ENCODE peak calls at places on chromosomes 12 and 14, in seven cellular contexts. E is K562, F is endothelial cell of umbilical vein, N is upper lobe of left lung, S is HCT116, U is H1, X is GM12891. A is an unnamed sample.

GRCh38 chr12:113938471-113938870 is 27.7 kb downstream of the RBM19 start:
- DNase-seq in E (no peak), F (no peak), N (no peak), S (no peak), U (no peak), X (no peak), A (no peak)

GRCh38 chr14:70036665-70037064 is 152.1 kb downstream of the SLC8A3 start:
- DNase-seq in E (no peak), F (no peak), N (no peak), S (no peak), U (no peak), X (no peak), A (no peak)

GRCh38 chr12:117316336-117316735 is 45.1 kb downstream of the NOS1 start:
- DNase-seq in E (no peak), F (no peak), N (no peak), S (no peak), U (no peak), X (no peak), A (no peak)

GRCh38 chr14:58285132-58285531 is 13.2 kb upstream of the ARID4A start:
- DNase-seq in E (no peak), F (no peak), N (no peak), S (no peak), U (no peak), X (no peak), A (no peak)

GRCh38 chr14:77721437-77721836 is 13.5 kb downstream of the SLIRP start:
- DNase-seq in E (no peak), F (no peak), N (no peak), S (no peak), U (no peak), X (no peak), A (no peak)

GRCh38 chr14:103091041-103091882 is 3.3 kb upstream of the EXOC3L4 start:
- DNase-seq in E (peak), F (no peak), N (peak), S (no peak), U (peak), X (peak), A (peak)

GRCh38 chr12:109131522-109132050 is 15.2 kb downstream of the ACACB start:
- DNase-seq in E (no peak), F (no peak), N (no peak), S (no peak), U (no peak), X (no peak), A (no peak)

GRCh38 chr14:105379946-105380345 is 18.4 kb upstream of the TEX22 start:
- DNase-seq in E (no peak), F (no peak), N (no peak), S (no peak), U (no peak), X (no peak), A (no peak)

GRCh38 chr12:122023339-122024131 is 1.9 kb downstream of the BCL7A start:
- DNase-seq in E (peak), F (peak), N (peak), S (peak), U (peak), X (no peak), A (peak)

GRCh38 chr12:27555928-27556778 is 32.1 kb downstream of the PPFIBP1 start:
- DNase-seq in E (no peak), F (peak), N (no peak), S (no peak), U (no peak), X (no peak), A (no peak)

GRCh38 chr12:2339022-2339431 is 286.2 kb downstream of the CACNA1C start:
- DNase-seq in E (no peak), F (peak), N (no peak), S (no peak), U (no peak), X (no peak), A (no peak)

GRCh38 chr14:32703246-32703645 is 235.4 kb upstream of the NPAS3 start:
- DNase-seq in E (no peak), F (peak), N (no peak), S (no peak), U (no peak), X (no peak), A (no peak)
- TF ChIP-seq POLR2AphosphoS5 in E (no peak), F (no peak), N (no peak), S (no peak), U (no peak), X (no peak), A (no peak)

DNA sequence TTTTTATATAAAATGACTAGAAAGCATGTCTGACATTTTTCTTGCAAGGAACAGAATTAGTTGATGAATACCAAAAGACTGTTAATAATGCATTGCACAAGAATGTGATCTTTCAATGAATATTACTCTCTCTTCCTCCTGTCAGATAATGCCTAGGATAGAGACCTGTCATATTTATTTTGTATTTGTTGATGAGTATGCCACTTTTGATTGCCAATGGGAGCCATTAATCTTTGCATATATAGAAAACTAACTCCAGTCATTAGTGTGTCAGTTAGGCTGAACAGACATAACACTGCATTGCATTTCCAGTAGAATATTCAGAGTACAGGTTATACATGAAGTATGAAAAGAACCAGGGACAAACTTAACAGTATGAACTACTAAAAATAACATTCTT is 1125.3 kb downstream of the LRFN5 start:
- DNase-seq in E (no peak), F (no peak), N (no peak), S (no peak), U (no peak), X (no peak), A (no peak)
- TF ChIP-seq POLR2AphosphoS5 in E (no peak), F (no peak), N (no peak), S (no peak), U (no peak), X (no peak), A (no peak)

GRCh38 chr14:63435838-63436237 is 107.3 kb downstream of the PPP2R5E start:
- DNase-seq in E (no peak), F (no peak), N (peak), S (no peak), U (no peak), X (no peak), A (peak)
- TF ChIP-seq POLR2AphosphoS5 in E (no peak), F (no peak), N (peak), S (no peak), U (no peak), X (no peak), A (peak)

GRCh38 chr14:50396636-50397460 is at the start of gene CDKL1:
- DNase-seq in E (peak), F (peak), N (peak), S (no peak), U (peak), X (peak), A (peak)
- TF ChIP-seq POLR2AphosphoS5 in E (no peak), F (peak), N (peak), S (no peak), U (peak), X (no peak), A (no peak)

GRCh38 chr12:64311877-64312276 is 78.7 kb downstream of the C12orf56 start:
- DNase-seq in E (no peak), F (no peak), N (no peak), S (no peak), U (no peak), X (no peak), A (no peak)
- TF ChIP-seq POLR2AphosphoS5 in E (no peak), F (no peak), N (no peak), S (no peak), U (no peak), X (no peak), A (no peak)

GRCh38 chr12:51904951-51905471 is 2.3 kb upstream of the ACVRL1 start:
- DNase-seq in E (no peak), F (no peak), N (no peak), S (no peak), U (no peak), X (no peak), A (no peak)
- TF ChIP-seq POLR2AphosphoS5 in E (no peak), F (no peak), N (peak), S (no peak), U (no peak), X (no peak), A (peak)

GRCh38 chr12:40692617-40693502 is 621 bp downstream of the CNTN1 start:
- DNase-seq in E (no peak), F (no peak), N (peak), S (no peak), U (peak), X (no peak), A (peak)
- TF ChIP-seq POLR2AphosphoS5 in E (no peak), F (no peak), N (no peak), S (no peak), U (no peak), X (no peak), A (no peak)

A was measured in prostate gland.